ENCODE peak calls at places on chromosome 9, in ten cellular contexts. Z is fibroblast of pulmonary artery, O is astrocyte of the spinal cord, C is MM.1S, G is DND-41, N is gastrocnemius medialis, I is cardiac fibroblast, A is A549, F is fibroblast of lung, E is HFF-Myc. V is an unnamed sample.
A peak's percentile ranks its signal among the peaks of the same experiment; 100 is the strongest.

GRCh38 chr9:87671925-87672324 is 54.0 kb upstream of the CTSL start:
- DNase-seq in Z (no peak), O (no peak), C (no peak), G (no peak), N (no peak), I (no peak), A (no peak), F (no peak), E (no peak), V (no peak)

GRCh38 chr9:138053996-138054752 is 176.6 kb downstream of the CACNA1B start:
- DNase-seq in Z (no peak), O (no peak), C (no peak), G (no peak), N (no peak), I (no peak), A (peak; percentile 40), F (no peak), E (no peak), V (no peak)

GRCh38 chr9:13387668-13388124 is 108.2 kb upstream of the MPDZ start:
- DNase-seq in Z (peak; percentile 8), O (no peak), C (no peak), G (no peak), N (no peak), I (no peak), A (no peak), F (peak; percentile 60), E (no peak), V (no peak)

GRCh38 chr9:95891067-95891466 is 15.6 kb downstream of the ERCC6L2 start:
- DNase-seq in Z (no peak), O (no peak), C (no peak), G (no peak), N (no peak), I (no peak), A (no peak), F (no peak), E (no peak), V (no peak)

GRCh38 chr9:87336914-87337333 is 160.7 kb upstream of the DAPK1 start:
- DNase-seq in Z (peak; percentile 91), O (peak; percentile 83), C (peak; percentile 66), G (peak; percentile 16), N (no peak), I (peak; percentile 94), A (peak; percentile 88), F (peak; percentile 77), E (no peak), V (peak; percentile 84)

GRCh38 chr9:8160787-8161186 is 361.2 kb upstream of the DMAC1 start:
- DNase-seq in Z (no peak), O (no peak), C (no peak), G (no peak), N (no peak), I (no peak), A (no peak), F (no peak), E (no peak), V (no peak)

GRCh38 chr9:86977205-86977835 is 30.0 kb upstream of the GAS1 start:
- DNase-seq in Z (peak; percentile 53), O (no peak), C (no peak), G (no peak), N (no peak), I (peak; percentile 34), A (no peak), F (peak; percentile 12), E (no peak), V (no peak)

GRCh38 chr9:128399851-128400250 is 20.8 kb upstream of the CERCAM start:
- DNase-seq in Z (no peak), O (no peak), C (no peak), G (no peak), N (no peak), I (no peak), A (no peak), F (no peak), E (no peak), V (no peak)

GRCh38 chr9:91181541-91181940 is 180.2 kb downstream of the AUH start:
- DNase-seq in Z (no peak), O (no peak), C (no peak), G (no peak), N (no peak), I (no peak), A (no peak), F (no peak), E (no peak), V (no peak)

GRCh38 chr9:105419981-105420597 is 27.7 kb upstream of the FSD1L start:
- DNase-seq in Z (no peak), O (no peak), C (no peak), G (no peak), N (no peak), I (no peak), A (no peak), F (no peak), E (no peak), V (no peak)

GRCh38 chr9:32385885-32386283 is 1.4 kb downstream of the ACO1 start:
- DNase-seq in Z (no peak), O (no peak), C (no peak), G (no peak), N (no peak), I (no peak), A (no peak), F (no peak), E (no peak), V (no peak)

GRCh38 chr9:136011703-136012496 is 50.7 kb upstream of the UBAC1 start:
- DNase-seq in Z (peak; percentile 88), O (peak; percentile 67), C (no peak), G (no peak), N (no peak), I (peak; percentile 97), A (no peak), F (peak; percentile 65), E (no peak), V (peak; percentile 32)

GRCh38 chr9:95772320-95773060 is 103.0 kb upstream of the ERCC6L2 start:
- DNase-seq in Z (peak; percentile 55), O (peak; percentile 81), C (no peak), G (no peak), N (no peak), I (peak; percentile 78), A (no peak), F (peak; percentile 73), E (peak; percentile 38), V (no peak)

GRCh38 chr9:73114058-73114457 is 37.6 kb upstream of the ANXA1 start:
- DNase-seq in Z (no peak), O (no peak), C (no peak), G (peak; percentile 33), N (no peak), I (no peak), A (no peak), F (no peak), E (no peak), V (no peak)

GRCh38 chr9:20111173-20111843 is 322.5 kb upstream of the SLC24A2 start:
- DNase-seq in Z (no peak), O (no peak), C (no peak), G (no peak), N (no peak), I (no peak), A (no peak), F (no peak), E (no peak), V (no peak)

GRCh38 chr9:107215381-107215780 is 67.7 kb upstream of the RAD23B start:
- DNase-seq in Z (peak; percentile 29), O (peak; percentile 70), C (no peak), G (no peak), N (no peak), I (peak; percentile 19), A (no peak), F (peak; percentile 79), E (no peak), V (peak; percentile 16)

GRCh38 chr9:24118170-24118569 is 292.1 kb upstream of the ELAVL2 start:
- DNase-seq in Z (no peak), O (no peak), C (no peak), G (no peak), N (no peak), I (no peak), A (peak; percentile 10), F (no peak), E (no peak), V (no peak)

GRCh38 chr9:14170392-14170931 is 143.5 kb downstream of the NFIB start:
- DNase-seq in Z (no peak), O (no peak), C (no peak), G (no peak), N (no peak), I (no peak), A (no peak), F (no peak), E (no peak), V (no peak)

GRCh38 chr9:122084276-122084675 is 8.8 kb downstream of the TTLL11 start:
- DNase-seq in Z (no peak), O (no peak), C (no peak), G (no peak), N (no peak), I (no peak), A (no peak), F (no peak), E (no peak), V (no peak)
- H3K4me3 ChIP-seq in Z (no peak overlapping the region), O (no peak overlapping the region), C (no peak overlapping the region), G (no peak overlapping the region), N (peak overlapping the region; percentile 22), I (no peak overlapping the region), A (no peak overlapping the region), F (no peak overlapping the region), E (no peak overlapping the region), V (no peak overlapping the region)

DNA sequence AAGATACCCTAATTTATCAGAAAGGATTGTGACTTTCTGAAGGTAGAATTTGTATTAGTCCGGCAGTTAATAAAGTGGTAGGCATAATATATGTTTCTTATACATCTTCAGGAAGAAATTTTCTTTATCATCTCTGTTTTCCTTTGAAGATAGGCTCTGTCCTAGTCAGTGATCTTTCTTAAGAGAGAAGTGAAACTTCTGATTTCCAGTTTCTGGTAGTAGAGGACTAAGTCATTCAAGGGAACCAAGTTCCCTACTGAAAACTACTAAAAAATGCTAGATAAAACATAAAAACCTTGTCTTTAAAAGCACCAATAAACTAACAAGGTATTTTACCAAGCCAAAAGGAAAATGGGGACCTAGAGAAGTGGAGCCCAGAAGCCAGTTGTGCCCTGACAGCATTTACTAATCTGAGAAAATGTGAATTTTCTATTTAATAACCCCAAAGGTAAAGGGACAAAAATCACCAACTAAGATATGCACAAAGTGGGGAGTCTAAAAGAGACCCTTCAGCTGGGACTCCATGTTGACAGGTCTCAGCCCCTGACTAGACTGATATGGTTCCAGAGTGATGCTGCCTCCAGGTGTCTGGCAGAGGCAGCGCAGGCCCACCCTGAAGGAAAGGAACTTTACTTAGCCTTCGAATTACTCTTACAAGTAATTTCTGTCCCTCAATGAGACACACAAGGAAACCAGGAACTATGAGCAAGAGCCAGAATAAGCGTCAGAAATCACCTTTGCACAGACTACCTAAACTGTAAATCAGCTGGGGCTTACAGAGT is 72.7 kb downstream of the FAM78A start:
- DNase-seq in Z (no peak), O (no peak), C (no peak), G (no peak), N (no peak), I (no peak), A (no peak), F (no peak), E (no peak), V (no peak)
- TF ChIP-seq CTCF in Z (peak; percentile 29), O (peak; percentile 52), C (peak; percentile 42), G (peak; percentile 48), N (no peak), I (peak; percentile 30), A (no peak), F (peak; percentile 25), E (peak; percentile 26), V (peak; percentile 49)

GRCh38 chr9:129889936-129890717 is 54.9 kb downstream of the USP20 start:
- DNase-seq in Z (no peak), O (no peak), C (no peak), G (peak; percentile 94), N (no peak), I (no peak), A (no peak), F (no peak), E (no peak), V (no peak)
- H3K4me3 ChIP-seq in Z (no peak overlapping the region), O (no peak overlapping the region), C (no peak overlapping the region), G (no peak overlapping the region), N (no peak overlapping the region), I (no peak overlapping the region), A (no peak overlapping the region), F (no peak overlapping the region), E (no peak overlapping the region), V (no peak overlapping the region)

GRCh38 chr9:18824095-18824666 is 208.8 kb downstream of the SAXO1 start:
- DNase-seq in Z (peak; percentile 37), O (no peak), C (no peak), G (no peak), N (no peak), I (peak; percentile 51), A (peak; percentile 13), F (no peak), E (no peak), V (no peak)
- TF ChIP-seq CTCF in Z (peak; percentile 46), O (peak; percentile 6), C (no peak), G (no peak), N (no peak), I (peak; percentile 21), A (peak; percentile 11), F (peak; percentile 15), E (peak; percentile 17), V (peak; percentile 28)

V was measured in astrocyte of the cerebellum.